ENCODE peak calls at places on chromosomes 5 and 9, in eight cellular contexts. Y, L, G, U, Z, J, S and F are unnamed samples.

GRCh38 chr9:82791685-82792084 is 271.3 kb downstream of the RASEF start:
- DNase-seq in L (no peak), U (no peak), G (no peak), Y (no peak), S (no peak), J (no peak), Z (no peak), F (no peak)

GRCh38 chr5:114249838-114250237 is 112.0 kb upstream of the KCNN2 start:
- DNase-seq in L (no peak), Z (no peak), U (no peak), S (no peak), J (no peak), Y (no peak), G (no peak), F (no peak)

GRCh38 chr9:98929096-98929495 is 14.6 kb upstream of the COL15A1 start:
- DNase-seq in G (no peak), U (no peak), Z (no peak), J (no peak), S (no peak), Y (no peak), L (no peak), F (no peak)

GRCh38 chr5:26343801-26344310 is 694.5 kb downstream of the CDH9 start:
- DNase-seq in Y (no peak), U (no peak), G (no peak), S (no peak), L (no peak), Z (no peak), J (no peak), F (no peak)

GRCh38 chr5:39014544-39014943 is 59.7 kb downstream of the RICTOR start:
- DNase-seq in G (no peak), L (no peak), Z (no peak), S (no peak), Y (no peak), J (no peak), U (no peak), F (no peak)

GRCh38 chr9:70491798-70492736 is 77.6 kb upstream of the KLF9 start:
- DNase-seq in Y (no peak), Z (no peak), G (no peak), U (no peak), J (no peak), S (no peak), L (no peak), F (no peak)

GRCh38 chr5:175823731-175824525 is 47.5 kb upstream of the CPLX2 start:
- DNase-seq in Y (no peak), G (peak; percentile 62), L (no peak), S (no peak), U (no peak), J (no peak), Z (no peak), F (no peak)

GRCh38 chr9:88013607-88014006 is 39.3 kb upstream of the CDK20 start:
- DNase-seq in G (no peak), Z (no peak), Y (no peak), U (no peak), J (no peak), L (no peak), S (no peak), F (no peak)

GRCh38 chr5:123209163-123210013 is 120.3 kb downstream of the PRDM6 start:
- DNase-seq in J (no peak), U (peak; percentile 72), Z (no peak), S (no peak), G (no peak), Y (no peak), L (no peak), F (no peak)

GRCh38 chr5:64979518-64979917 is 210.8 kb downstream of the CWC27 start:
- DNase-seq in S (no peak), Z (no peak), L (no peak), U (no peak), Y (no peak), J (no peak), G (no peak), F (no peak)

GRCh38 chr5:124932791-124933600 is 186.6 kb upstream of the ZNF608 start:
- DNase-seq in Y (no peak), U (no peak), L (no peak), S (no peak), Z (no peak), J (no peak), G (no peak), F (no peak)

GRCh38 chr9:134585746-134586706 is 55.6 kb upstream of the COL5A1 start:
- DNase-seq in Z (peak; percentile 6), S (no peak), Y (peak; percentile 65), J (no peak), L (no peak), U (no peak), G (no peak), F (no peak)

GRCh38 chr9:69279084-69279729 is 45.8 kb upstream of the ENTREP1 start:
- DNase-seq in Y (no peak), Z (no peak), G (no peak), J (no peak), S (no peak), U (no peak), L (no peak), F (peak; percentile 37)

GRCh38 chr9:6090272-6090671 is 74.8 kb upstream of the RANBP6 start:
- DNase-seq in U (no peak), Z (no peak), J (no peak), S (no peak), L (no peak), G (no peak), Y (no peak), F (no peak)

GRCh38 chr9:131420913-131421312 is 27.0 kb downstream of the PRRC2B start:
- DNase-seq in Y (no peak), L (no peak), S (no peak), J (no peak), G (no peak), Z (no peak), U (no peak), F (no peak)
- TF ChIP-seq CTCF in Y (peak; percentile 10), L (no peak), S (no peak), J (no peak), G (no peak), Z (no peak), U (peak; percentile 23), F (no peak)

DNA sequence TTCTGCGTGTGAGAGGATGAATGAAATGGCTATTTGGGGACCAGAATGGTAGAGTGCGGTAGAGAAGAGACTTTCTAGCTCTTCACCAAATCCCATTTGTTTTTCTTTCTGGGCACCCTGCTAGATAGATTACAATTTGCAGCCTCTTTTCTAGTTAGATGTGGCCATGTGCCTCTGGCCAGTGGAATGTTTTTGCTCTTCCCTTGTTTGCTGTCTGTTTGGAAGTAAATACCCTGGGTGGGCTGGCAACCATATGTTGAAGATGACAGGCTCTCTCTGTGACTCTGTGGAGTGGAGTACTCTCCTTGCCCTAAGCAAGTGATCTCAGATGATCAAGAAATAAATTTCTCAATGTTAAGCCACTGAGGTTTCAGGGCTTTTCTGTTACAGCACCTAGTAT is 12.9 kb downstream of the GNG10 start:
- DNase-seq in J (no peak), U (no peak), Z (no peak), G (no peak), S (no peak), Y (no peak), L (no peak), F (no peak)
- TF ChIP-seq CTCF in J (no peak), U (no peak), Z (no peak), G (no peak), S (no peak), Y (no peak), L (no peak), F (no peak)

GRCh38 chr5:141343242-141343952 is at the start of gene PCDHGA3:
- DNase-seq in L (no peak), Z (no peak), J (no peak), S (no peak), Y (no peak), G (no peak), U (no peak), F (peak; percentile 45)
- TF ChIP-seq CTCF in L (no peak), Z (no peak), J (no peak), S (peak; percentile 23), Y (peak; percentile 49), G (peak; percentile 45), U (peak; percentile 56), F (peak; percentile 43)

GRCh38 chr9:107944387-107944786 is 454.8 kb upstream of the KLF4 start:
- DNase-seq in L (no peak), U (no peak), Z (no peak), G (no peak), Y (no peak), J (no peak), S (no peak), F (no peak)

GRCh38 chr9:107946364-107947137 is 457.0 kb upstream of the KLF4 start:
- DNase-seq in S (no peak), U (no peak), G (no peak), Y (no peak), J (no peak), L (no peak), Z (no peak), F (no peak)

GRCh38 chr9:107943901-107944300 is 454.3 kb upstream of the KLF4 start:
- DNase-seq in L (no peak), S (no peak), Y (no peak), Z (no peak), G (no peak), J (no peak), U (no peak), F (no peak)

GRCh38 chr9:107945961-107946360 is 456.4 kb upstream of the KLF4 start:
- DNase-seq in L (no peak), U (no peak), G (no peak), J (no peak), Z (no peak), S (no peak), Y (no peak), F (no peak)

DNA sequence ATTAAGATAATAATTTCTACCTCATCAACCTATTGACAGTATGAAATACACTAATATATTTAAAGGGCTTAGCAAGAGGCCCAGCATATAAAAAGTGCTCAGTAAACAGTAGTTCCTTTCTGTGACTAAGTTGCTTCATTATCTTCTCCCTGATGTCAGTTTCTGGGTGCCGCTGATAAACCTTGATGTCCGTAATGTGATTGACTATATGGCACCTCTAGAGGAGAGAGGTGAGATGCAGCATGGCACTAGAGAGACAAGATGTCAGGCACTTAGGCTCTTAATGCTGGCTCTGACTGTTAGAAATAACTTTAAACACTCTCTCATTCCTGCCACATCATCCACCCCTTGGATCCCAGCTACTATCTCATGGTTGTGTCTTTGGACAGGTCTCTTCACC is 455.9 kb upstream of the KLF4 start:
- DNase-seq in U (no peak), G (no peak), Z (no peak), S (no peak), J (no peak), Y (no peak), L (no peak), F (no peak)
- TF ChIP-seq CTCF in U (no peak), G (no peak), Z (no peak), S (no peak), J (no peak), Y (no peak), L (no peak), F (no peak)

GRCh38 chr5:61327761-61328753 is 4.0 kb upstream of the ZSWIM6 start:
- DNase-seq in Y (no peak), J (no peak), G (no peak), S (no peak), U (peak; percentile 55), Z (no peak), L (no peak), F (peak; percentile 69)
- TF ChIP-seq CTCF in Y (no peak), J (no peak), G (peak; percentile 33), S (no peak), U (no peak), Z (no peak), L (no peak), F (no peak)

GRCh38 chr5:134554319-134555222 is 29.1 kb downstream of the JADE2 start:
- DNase-seq in Y (no peak), Z (no peak), U (no peak), L (peak; percentile 42), G (no peak), S (no peak), J (no peak), F (peak; percentile 66)
- TF ChIP-seq CTCF in Y (no peak), Z (no peak), U (no peak), L (no peak), G (peak; percentile 6), S (no peak), J (no peak), F (no peak)